ENCODE peak calls at places on chromosomes 12 and 14, in ten cellular contexts. One of them, this sample, is unnamed.

GRCh38 chr12:3250576-3250975 is 173.4 kb downstream of the TSPAN9 start:
- DNase-seq in KBM-7: no peak
- DNase-seq in AG10803: no peak
- DNase-seq in IMR-90: no peak
- DNase-seq in T-cell: no peak
- DNase-seq in M059J: no peak
- DNase-seq in effector CD4-positive, alpha-beta T cell: no peak
- DNase-seq in islet precursor cell: no peak
- DNase-seq in thyroid gland: no peak
- DNase-seq in progenitor cell of endocrine pancreas: no peak
- DNase-seq in this sample: no peak

GRCh38 chr14:103869406-103870143 is 22.2 kb upstream of the PPP1R13B start:
- DNase-seq in KBM-7: no peak
- DNase-seq in AG10803: no peak
- DNase-seq in IMR-90: no peak
- DNase-seq in T-cell: no peak
- DNase-seq in M059J: no peak
- DNase-seq in effector CD4-positive, alpha-beta T cell: no peak
- DNase-seq in islet precursor cell: no peak
- DNase-seq in thyroid gland: no peak
- DNase-seq in progenitor cell of endocrine pancreas: no peak
- DNase-seq in this sample: no peak

GRCh38 chr12:58310828-58311273 is 369.5 kb downstream of the ATP23 start:
- DNase-seq in KBM-7: no peak
- DNase-seq in AG10803: peak; percentile 99
- DNase-seq in IMR-90: peak; percentile 99
- DNase-seq in T-cell: no peak
- DNase-seq in M059J: peak; percentile 97
- DNase-seq in effector CD4-positive, alpha-beta T cell: no peak
- DNase-seq in islet precursor cell: no peak
- DNase-seq in thyroid gland: no peak
- DNase-seq in progenitor cell of endocrine pancreas: no peak
- DNase-seq in this sample: no peak

GRCh38 chr12:113075137-113075683 is 18.7 kb downstream of the DTX1 start:
- DNase-seq in KBM-7: no peak
- DNase-seq in AG10803: no peak
- DNase-seq in IMR-90: no peak
- DNase-seq in T-cell: no peak
- DNase-seq in M059J: no peak
- DNase-seq in effector CD4-positive, alpha-beta T cell: no peak
- DNase-seq in islet precursor cell: no peak
- DNase-seq in thyroid gland: peak; percentile 55
- DNase-seq in progenitor cell of endocrine pancreas: no peak
- DNase-seq in this sample: no peak

GRCh38 chr12:59023861-59024424 is 103.6 kb upstream of the LRIG3 start:
- DNase-seq in KBM-7: no peak
- DNase-seq in AG10803: peak; percentile 73
- DNase-seq in IMR-90: no peak
- DNase-seq in T-cell: no peak
- DNase-seq in M059J: peak; percentile 6
- DNase-seq in effector CD4-positive, alpha-beta T cell: no peak
- DNase-seq in islet precursor cell: no peak
- DNase-seq in thyroid gland: no peak
- DNase-seq in progenitor cell of endocrine pancreas: no peak
- DNase-seq in this sample: no peak

GRCh38 chr12:93180566-93180965 is 197.2 kb upstream of the NUDT4 start:
- DNase-seq in KBM-7: no peak
- DNase-seq in AG10803: no peak
- DNase-seq in IMR-90: no peak
- DNase-seq in T-cell: no peak
- DNase-seq in M059J: peak; percentile 56
- DNase-seq in effector CD4-positive, alpha-beta T cell: no peak
- DNase-seq in islet precursor cell: no peak
- DNase-seq in thyroid gland: no peak
- DNase-seq in progenitor cell of endocrine pancreas: no peak
- DNase-seq in this sample: no peak

GRCh38 chr12:104317538-104318210 is 14.1 kb downstream of the EID3 start:
- DNase-seq in KBM-7: no peak
- DNase-seq in AG10803: no peak
- DNase-seq in IMR-90: no peak
- DNase-seq in T-cell: no peak
- DNase-seq in M059J: no peak
- DNase-seq in effector CD4-positive, alpha-beta T cell: no peak
- DNase-seq in islet precursor cell: no peak
- DNase-seq in thyroid gland: no peak
- DNase-seq in progenitor cell of endocrine pancreas: no peak
- DNase-seq in this sample: no peak

GRCh38 chr12:90301095-90301494 is 592.5 kb upstream of the ATP2B1 start:
- DNase-seq in KBM-7: no peak
- DNase-seq in AG10803: no peak
- DNase-seq in IMR-90: no peak
- DNase-seq in T-cell: no peak
- DNase-seq in M059J: no peak
- DNase-seq in effector CD4-positive, alpha-beta T cell: no peak
- DNase-seq in islet precursor cell: no peak
- DNase-seq in thyroid gland: no peak
- DNase-seq in progenitor cell of endocrine pancreas: no peak
- DNase-seq in this sample: no peak

GRCh38 chr12:121038861-121039654 is at the start of gene OASL:
- DNase-seq in KBM-7: no peak
- DNase-seq in AG10803: peak; percentile 68
- DNase-seq in IMR-90: no peak
- DNase-seq in T-cell: peak; percentile 44
- DNase-seq in M059J: peak; percentile 92
- DNase-seq in effector CD4-positive, alpha-beta T cell: peak; percentile 57
- DNase-seq in islet precursor cell: no peak
- DNase-seq in thyroid gland: peak; percentile 5
- DNase-seq in progenitor cell of endocrine pancreas: no peak
- DNase-seq in this sample: no peak

GRCh38 chr12:41264281-41264680 is 76.2 kb downstream of the PDZRN4 start:
- DNase-seq in KBM-7: peak; percentile 18
- DNase-seq in AG10803: no peak
- DNase-seq in IMR-90: no peak
- DNase-seq in T-cell: no peak
- DNase-seq in M059J: peak; percentile 1
- DNase-seq in effector CD4-positive, alpha-beta T cell: no peak
- DNase-seq in islet precursor cell: no peak
- DNase-seq in thyroid gland: no peak
- DNase-seq in progenitor cell of endocrine pancreas: no peak
- DNase-seq in this sample: no peak

GRCh38 chr14:26598081-26598671 is 343 bp upstream of the NOVA1 start:
- DNase-seq in KBM-7: peak; percentile 81
- DNase-seq in AG10803: peak; percentile 53
- DNase-seq in IMR-90: peak; percentile 82
- DNase-seq in T-cell: no peak
- DNase-seq in M059J: peak; percentile 14
- DNase-seq in effector CD4-positive, alpha-beta T cell: no peak
- DNase-seq in islet precursor cell: peak; percentile 96
- DNase-seq in thyroid gland: peak; percentile 81
- DNase-seq in progenitor cell of endocrine pancreas: peak; percentile 92
- DNase-seq in this sample: peak; percentile 99

GRCh38 chr14:92747701-92748258 is 647 bp downstream of the LGMN start:
- DNase-seq in KBM-7: no peak
- DNase-seq in AG10803: peak; percentile 47
- DNase-seq in IMR-90: no peak
- DNase-seq in T-cell: no peak
- DNase-seq in M059J: peak; percentile 27
- DNase-seq in effector CD4-positive, alpha-beta T cell: no peak
- DNase-seq in islet precursor cell: no peak
- DNase-seq in thyroid gland: no peak
- DNase-seq in progenitor cell of endocrine pancreas: no peak
- DNase-seq in this sample: peak; percentile 49

GRCh38 chr12:46373303-46374182 is 970 bp upstream of the SLC38A2 start:
- DNase-seq in KBM-7: peak; percentile 63
- DNase-seq in AG10803: no peak
- DNase-seq in IMR-90: peak; percentile 68
- DNase-seq in T-cell: peak; percentile 24
- DNase-seq in M059J: peak; percentile 68
- DNase-seq in effector CD4-positive, alpha-beta T cell: peak; percentile 18
- DNase-seq in islet precursor cell: peak; percentile 91
- DNase-seq in thyroid gland: peak; percentile 46
- DNase-seq in progenitor cell of endocrine pancreas: peak; percentile 51
- DNase-seq in this sample: peak; percentile 93

GRCh38 chr14:101495284-101495683 is 66.0 kb upstream of the DIO3 start:
- DNase-seq in KBM-7: no peak
- DNase-seq in AG10803: no peak
- DNase-seq in IMR-90: no peak
- DNase-seq in T-cell: no peak
- DNase-seq in M059J: no peak
- DNase-seq in effector CD4-positive, alpha-beta T cell: no peak
- DNase-seq in islet precursor cell: no peak
- DNase-seq in thyroid gland: no peak
- DNase-seq in progenitor cell of endocrine pancreas: no peak
- DNase-seq in this sample: no peak

GRCh38 chr12:109773384-109774011 is 59.7 kb downstream of the TRPV4 start:
- DNase-seq in KBM-7: peak; percentile 58
- DNase-seq in AG10803: no peak
- DNase-seq in IMR-90: no peak
- DNase-seq in T-cell: no peak
- DNase-seq in M059J: no peak
- DNase-seq in effector CD4-positive, alpha-beta T cell: no peak
- DNase-seq in islet precursor cell: peak; percentile 61
- DNase-seq in thyroid gland: peak; percentile 40
- DNase-seq in progenitor cell of endocrine pancreas: no peak
- DNase-seq in this sample: peak; percentile 58

GRCh38 chr12:53340398-53340797 is 4.2 kb upstream of the SP7 start:
- DNase-seq in KBM-7: no peak
- DNase-seq in AG10803: no peak
- DNase-seq in IMR-90: no peak
- DNase-seq in T-cell: no peak
- DNase-seq in M059J: no peak
- DNase-seq in effector CD4-positive, alpha-beta T cell: no peak
- DNase-seq in islet precursor cell: no peak
- DNase-seq in thyroid gland: no peak
- DNase-seq in progenitor cell of endocrine pancreas: no peak
- DNase-seq in this sample: peak; percentile 49

GRCh38 chr12:25977047-25977446 is 18.6 kb downstream of the RASSF8 start:
- DNase-seq in KBM-7: no peak
- DNase-seq in AG10803: peak; percentile 87
- DNase-seq in IMR-90: peak; percentile 77
- DNase-seq in T-cell: no peak
- DNase-seq in M059J: peak; percentile 96
- DNase-seq in effector CD4-positive, alpha-beta T cell: no peak
- DNase-seq in islet precursor cell: no peak
- DNase-seq in thyroid gland: no peak
- DNase-seq in progenitor cell of endocrine pancreas: no peak
- DNase-seq in this sample: no peak

GRCh38 chr12:80213246-80213645 is 113.9 kb downstream of the OTOGL start:
- DNase-seq in KBM-7: no peak
- DNase-seq in AG10803: no peak
- DNase-seq in IMR-90: no peak
- DNase-seq in T-cell: no peak
- DNase-seq in M059J: no peak
- DNase-seq in effector CD4-positive, alpha-beta T cell: no peak
- DNase-seq in islet precursor cell: peak; percentile 91
- DNase-seq in thyroid gland: no peak
- DNase-seq in progenitor cell of endocrine pancreas: no peak
- DNase-seq in this sample: peak; percentile 57

GRCh38 chr12:46659032-46659703 is 166.6 kb downstream of the SLC38A4 start:
- DNase-seq in KBM-7: no peak
- DNase-seq in AG10803: peak; percentile 45
- DNase-seq in IMR-90: peak; percentile 36
- DNase-seq in T-cell: no peak
- DNase-seq in M059J: no peak
- DNase-seq in effector CD4-positive, alpha-beta T cell: no peak
- DNase-seq in islet precursor cell: no peak
- DNase-seq in thyroid gland: no peak
- DNase-seq in progenitor cell of endocrine pancreas: no peak
- DNase-seq in this sample: no peak

This sample was measured in endodermal cell.